ENCODE peak calls at places on chromosome 22, in nine cellular contexts. D, F, X, R, H, Y, S, J and K are unnamed samples.

GRCh38 chr22:29209624-29209929 is 3.9 kb downstream of the EMID1 start:
- DNase-seq in D (no peak), F (no peak), X (no peak), R (no peak), H (no peak), Y (no peak), S (no peak), J (no peak), K (no peak)

GRCh38 chr22:50523806-50524663 is 1.4 kb downstream of the SCO2 start:
- DNase-seq in D (no peak), F (no peak), X (no peak), R (no peak), H (no peak), Y (no peak), S (no peak), J (no peak), K (no peak)

GRCh38 chr22:33984741-33985287 is 64.5 kb upstream of the LARGE1 start:
- DNase-seq in D (no peak), F (no peak), X (no peak), R (no peak), H (no peak), Y (no peak), S (no peak), J (no peak), K (no peak)

GRCh38 chr22:47322854-47323253 is 560.4 kb downstream of the TBC1D22A start:
- DNase-seq in D (no peak), F (no peak), X (peak; percentile 69), R (no peak), H (no peak), Y (no peak), S (no peak), J (no peak), K (no peak)

GRCh38 chr22:23088199-23088604 is 17.9 kb downstream of the GNAZ start:
- DNase-seq in D (no peak), F (no peak), X (no peak), R (no peak), H (no peak), Y (no peak), S (no peak), J (no peak), K (no peak)

GRCh38 chr22:46618104-46618647 is 2.0 kb upstream of the GRAMD4 start:
- DNase-seq in D (no peak), F (no peak), X (no peak), R (no peak), H (no peak), Y (no peak), S (no peak), J (no peak), K (no peak)

GRCh38 chr22:39908737-39909136 is 7.9 kb downstream of the GRAP2 start:
- DNase-seq in D (no peak), F (no peak), X (no peak), R (no peak), H (peak; percentile 58), Y (no peak), S (peak; percentile 24), J (no peak), K (no peak)

GRCh38 chr22:30607300-30607930 is 441 bp downstream of the TCN2 start:
- DNase-seq in D (no peak), F (no peak), X (no peak), R (no peak), H (no peak), Y (no peak), S (no peak), J (no peak), K (no peak)

GRCh38 chr22:17307566-17307965 is 61.7 kb upstream of the CECR2 start:
- DNase-seq in D (no peak), F (no peak), X (no peak), R (no peak), H (no peak), Y (no peak), S (no peak), J (no peak), K (no peak)

GRCh38 chr22:50048836-50049235 is 9.3 kb downstream of the TTLL8 start:
- DNase-seq in D (no peak), F (no peak), X (no peak), R (no peak), H (no peak), Y (no peak), S (no peak), J (no peak), K (no peak)

GRCh38 chr22:45475876-45476514 is 26.7 kb upstream of the FBLN1 start:
- DNase-seq in D (no peak), F (no peak), X (no peak), R (no peak), H (peak; percentile 66), Y (no peak), S (no peak), J (no peak), K (no peak)

GRCh38 chr22:49112661-49113626 is 714.7 kb downstream of the BRD1 start:
- DNase-seq in D (no peak), F (no peak), X (no peak), R (no peak), H (no peak), Y (no peak), S (no peak), J (no peak), K (peak; percentile 14)

GRCh38 chr22:47012589-47013365 is 250.3 kb downstream of the TBC1D22A start:
- DNase-seq in D (no peak), F (no peak), X (no peak), R (no peak), H (peak; percentile 53), Y (no peak), S (no peak), J (no peak), K (no peak)

GRCh38 chr22:35728639-35729308 is 11.1 kb downstream of the APOL5 start:
- DNase-seq in D (no peak), F (no peak), X (peak; percentile 86), R (no peak), H (no peak), Y (no peak), S (no peak), J (no peak), K (no peak)